ENCODE peak calls at places on chromosomes 4 and X, in six cellular contexts. V is tibial nerve, R is esophagus muscularis mucosa, S is spleen, U is cardiac muscle cell, M is kidney. Q is an unnamed sample.

GRCh38 chrX:34884693-34885277 is 57.8 kb upstream of the FAM47B start:
- DNase-seq in V (peak; percentile 4), R (no peak), S (no peak), U (peak; percentile 79), M (no peak), Q (no peak)

GRCh38 chr4:126106658-126107057 is 791.9 kb downstream of the FAT4 start:
- DNase-seq in V (no peak), R (no peak), S (no peak), U (no peak), M (no peak), Q (no peak)

GRCh38 chr4:22356996-22357596 is 158.8 kb downstream of the ADGRA3 start:
- DNase-seq in V (no peak), R (no peak), S (no peak), U (peak; percentile 57), M (no peak), Q (no peak)

GRCh38 chr4:76736434-76736833 is 161.5 kb downstream of the SOWAHB start:
- DNase-seq in V (no peak), R (no peak), S (no peak), U (peak; percentile 61), M (no peak), Q (no peak)

GRCh38 chrX:74535633-74536141 is 78.7 kb downstream of the RLIM start:
- DNase-seq in V (peak; percentile 15), R (peak; percentile 93), S (peak; percentile 83), U (peak; percentile 64), M (peak; percentile 90), Q (peak; percentile 10)

GRCh38 chr4:59904331-59904730 is 1295.8 kb upstream of the ADGRL3 start:
- DNase-seq in V (no peak), R (no peak), S (no peak), U (no peak), M (no peak), Q (no peak)

GRCh38 chr4:47954679-47955078 is 40.3 kb upstream of the NFXL1 start:
- DNase-seq in V (no peak), R (no peak), S (no peak), U (no peak), M (no peak), Q (no peak)

GRCh38 chr4:152820073-152820472 is 40.3 kb downstream of the ARFIP1 start:
- DNase-seq in V (no peak), R (no peak), S (no peak), U (no peak), M (no peak), Q (no peak)

GRCh38 chr4:88134536-88135361 is 23.7 kb downstream of the ABCG2 start:
- DNase-seq in V (no peak), R (no peak), S (no peak), U (no peak), M (no peak), Q (no peak)

GRCh38 chrX:106917830-106918500 is 2.2 kb upstream of the CLDN2 start:
- DNase-seq in V (no peak), R (no peak), S (no peak), U (peak; percentile 80), M (no peak), Q (no peak)

GRCh38 chrX:143757375-143757774 is 36.8 kb upstream of the SPANXN2 start:
- DNase-seq in V (no peak), R (no peak), S (no peak), U (no peak), M (peak; percentile 65), Q (no peak)

GRCh38 chr4:170875868-170876267 is 786.1 kb upstream of the AADAT start:
- DNase-seq in V (no peak), R (no peak), S (no peak), U (no peak), M (no peak), Q (no peak)

GRCh38 chr4:183349673-183350072 is 27.4 kb upstream of the CLDN24 start:
- DNase-seq in V (no peak), R (no peak), S (no peak), U (peak; percentile 38), M (no peak), Q (no peak)

GRCh38 chrX:123835661-123836371 is 24.0 kb upstream of the XIAP start:
- DNase-seq in V (no peak), R (no peak), S (no peak), U (peak; percentile 50), M (no peak), Q (no peak)

GRCh38 chr4:96675916-96676315 is 836.0 kb downstream of the PDHA2 start:
- DNase-seq in V (no peak), R (no peak), S (no peak), U (peak; percentile 32), M (no peak), Q (no peak)

GRCh38 chrX:80335062-80335830 is 85.0 kb upstream of the TENT5D start:
- DNase-seq in V (peak; percentile 8), R (no peak), S (peak; percentile 62), U (peak; percentile 24), M (peak; percentile 80), Q (no peak)

GRCh38 chr4:12879500-12879899 is 604.6 kb downstream of the RAB28 start:
- DNase-seq in V (no peak), R (no peak), S (no peak), U (no peak), M (no peak), Q (no peak)

GRCh38 chr4:109574443-109574850 is 14.4 kb downstream of the MCUB start:
- DNase-seq in V (no peak), R (no peak), S (no peak), U (peak; percentile 48), M (no peak), Q (peak; percentile 42)

GRCh38 chrX:9525511-9526248 is 60.8 kb downstream of the TBL1X start:
- DNase-seq in V (no peak), R (no peak), S (no peak), U (no peak), M (no peak), Q (no peak)

GRCh38 chr4:64747919-64748715 is 338.9 kb upstream of the TECRL start:
- DNase-seq in V (no peak), R (no peak), S (peak; percentile 68), U (no peak), M (peak; percentile 58), Q (no peak)

GRCh38 chrX:148601034-148601433 is 100.6 kb downstream of the AFF2 start:
- DNase-seq in V (no peak), R (no peak), S (no peak), U (peak; percentile 49), M (no peak), Q (no peak)

GRCh38 chrX:15594371-15594770 is 6.4 kb downstream of the ACE2 start:
- DNase-seq in V (no peak), R (no peak), S (no peak), U (no peak), M (no peak), Q (no peak)

DNA sequence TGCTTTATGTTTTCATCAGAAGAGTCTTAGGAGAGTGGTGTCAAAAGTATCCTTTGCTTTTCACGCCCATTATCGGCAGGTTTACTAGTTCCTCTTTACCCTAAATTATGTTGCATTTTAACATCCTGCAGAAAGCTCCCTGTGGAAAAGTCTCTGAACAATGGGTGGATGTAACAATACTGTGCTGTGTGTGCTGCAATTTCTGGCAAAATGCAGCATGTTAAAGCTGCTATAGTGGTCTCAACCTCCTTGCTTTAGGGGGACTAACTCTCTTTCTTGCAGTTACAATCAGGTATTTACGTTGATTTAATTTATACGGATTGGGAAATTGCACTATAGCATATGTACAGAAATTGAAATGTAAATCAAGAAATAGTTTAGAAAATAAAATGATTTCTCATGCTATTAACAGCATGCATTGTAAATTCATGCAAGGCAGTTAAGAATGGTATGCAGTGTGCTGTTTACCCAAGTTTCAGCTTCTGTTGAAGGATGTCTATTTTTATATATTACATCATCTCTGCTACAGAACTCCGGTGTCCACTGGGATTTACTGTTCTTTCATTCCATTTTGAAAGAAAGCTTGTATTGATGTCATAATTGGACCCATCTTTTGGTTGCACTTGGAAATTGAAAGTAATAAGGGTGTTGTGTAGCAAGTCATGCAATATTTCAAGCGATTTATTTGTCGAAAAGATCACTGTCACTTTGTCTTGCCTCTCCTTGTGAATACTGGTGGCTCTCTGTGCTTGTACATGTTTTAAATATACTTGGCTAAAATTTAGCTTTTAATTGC is 145.7 kb downstream of the RAPGEF2 start:
- DNase-seq in V (no peak), R (no peak), S (no peak), U (peak; percentile 84), M (no peak), Q (no peak)
- H3K4me1 ChIP-seq in V (peaks cover 24% of the 10 kb centered on the region), R (peaks cover 25% of the 10 kb centered on the region), S (peaks cover 16% of the 10 kb centered on the region), U (peaks cover 22% of the 10 kb centered on the region), M (no peaks in the 10 kb centered on the region), Q (peaks cover 4% of the 10 kb centered on the region)

DNA sequence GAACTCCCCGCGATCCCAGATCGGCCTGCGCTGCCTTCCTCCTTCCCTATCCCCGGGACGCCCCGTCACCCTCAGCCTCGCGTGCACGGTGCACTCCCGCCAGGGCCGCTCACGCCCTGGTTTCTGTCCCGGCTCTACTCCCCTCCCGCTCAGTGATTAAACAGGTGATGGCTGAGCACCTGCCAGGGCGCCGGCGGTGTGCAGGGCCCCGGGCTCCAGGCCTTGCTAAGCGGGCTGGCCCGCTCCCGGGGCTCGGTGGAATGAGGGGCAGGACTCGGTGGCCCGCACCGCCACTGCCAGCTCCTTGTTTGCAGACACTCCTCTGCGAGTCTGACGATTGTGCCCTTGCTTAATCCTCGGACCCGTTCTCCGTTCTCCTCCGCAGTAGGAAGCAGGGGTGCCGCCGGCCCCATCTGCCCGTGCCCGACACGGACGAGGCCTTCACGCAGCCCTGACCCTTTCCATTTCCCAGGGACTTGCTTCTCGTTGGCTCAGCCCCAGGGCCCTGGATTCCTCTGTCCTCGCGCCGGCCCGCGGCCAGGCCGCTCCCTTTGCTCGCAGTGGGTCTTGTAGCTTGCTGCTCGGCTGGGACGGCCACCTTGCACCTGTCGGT is 143.5 kb downstream of the TRIML1 start:
- DNase-seq in V (no peak), R (no peak), S (no peak), U (no peak), M (peak; percentile 82), Q (no peak)
- H3K36me3 ChIP-seq in V (no peaks in the 10 kb centered on the region), R (no peaks in the 10 kb centered on the region), S (no peaks in the 10 kb centered on the region), U (no peaks in the 10 kb centered on the region), M (no peaks in the 10 kb centered on the region), Q (no peaks in the 10 kb centered on the region)

DNA sequence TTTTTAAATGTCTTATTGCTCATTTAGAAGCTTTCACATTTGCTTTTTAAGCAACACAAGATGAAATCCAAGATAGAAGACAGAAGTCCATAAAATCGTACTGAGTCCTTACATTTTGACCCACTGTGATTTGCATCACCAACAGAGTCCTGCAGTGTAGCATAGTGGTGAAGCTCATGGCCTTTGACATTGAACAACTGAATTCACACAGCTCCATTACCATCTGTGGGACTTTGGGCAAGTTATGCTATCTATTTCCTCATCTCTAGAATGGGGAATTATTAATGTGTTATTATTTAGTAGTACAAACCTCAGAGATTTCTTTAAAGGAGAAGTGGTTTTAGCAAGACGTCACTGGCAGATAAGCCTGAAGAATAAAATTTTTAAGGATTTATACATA is 10.7 kb downstream of the GPRIN3 start:
- DNase-seq in V (no peak), R (no peak), S (no peak), U (no peak), M (no peak), Q (no peak)
- H3K27ac ChIP-seq in V (no peak overlapping the region), R (no peak overlapping the region), S (peak overlapping the region; percentile 84), U (no peak overlapping the region), M (peak overlapping the region; percentile 55), Q (peak overlapping the region; percentile 94)

GRCh38 chr4:122775987-122776836 is 43.7 kb downstream of the BBS12 start:
- DNase-seq in V (no peak), R (no peak), S (no peak), U (no peak), M (no peak), Q (no peak)

GRCh38 chr4:122775039-122775438 is 42.5 kb downstream of the BBS12 start:
- DNase-seq in V (no peak), R (no peak), S (no peak), U (no peak), M (no peak), Q (no peak)

GRCh38 chr4:122772311-122772710 is 39.8 kb downstream of the BBS12 start:
- DNase-seq in V (no peak), R (no peak), S (no peak), U (peak; percentile 39), M (no peak), Q (no peak)

GRCh38 chr4:122773021-122773420 is 40.5 kb downstream of the BBS12 start:
- DNase-seq in V (no peak), R (no peak), S (no peak), U (no peak), M (no peak), Q (no peak)

GRCh38 chr4:122771724-122772123 is 39.2 kb downstream of the BBS12 start:
- DNase-seq in V (no peak), R (no peak), S (no peak), U (no peak), M (no peak), Q (no peak)
- H3K4me1 ChIP-seq in V (no peaks in the 10 kb centered on the region), R (no peaks in the 10 kb centered on the region), S (no peaks in the 10 kb centered on the region), U (no peaks in the 10 kb centered on the region), M (no peaks in the 10 kb centered on the region), Q (no peaks in the 10 kb centered on the region)